ENCODE peak calls at places on chromosomes 4 and X, in six cellular contexts. F is body of pancreas, E is right lobe of liver, I is ovary, C is K562, M is H1. K is an unnamed sample. For H3K4me1, the result is how much of the 10 kb centered on the place peaks cover.

GRCh38 chrX:45143455-45143854 is 57.2 kb downstream of the DIPK2B start:
- DNase-seq in E (no peak), I (no peak), M (no peak), C (no peak), F (no peak), K (no peak)

GRCh38 chr4:7045553-7045952 is 2.4 kb downstream of the TADA2B start:
- DNase-seq in M (no peak), E (no peak), F (no peak), I (no peak), C (no peak), K (no peak)

GRCh38 chr4:159009521-159009920 is 93.4 kb upstream of the RAPGEF2 start:
- DNase-seq in E (no peak), I (no peak), C (no peak), M (no peak), F (no peak), K (no peak)

GRCh38 chr4:165060938-165061337 is 7.3 kb downstream of the TRIM75 start:
- DNase-seq in I (no peak), M (no peak), C (no peak), F (no peak), E (no peak), K (no peak)

GRCh38 chr4:184647391-184648101 is 1.7 kb downstream of the CASP3 start:
- DNase-seq in M (no peak), E (no peak), I (no peak), F (no peak), C (no peak), K (no peak)

GRCh38 chr4:55356991-55357461 is 11.0 kb downstream of the SRD5A3 start:
- DNase-seq in F (no peak), I (no peak), C (no peak), M (peak), E (no peak), K (no peak)

GRCh38 chr4:113945906-113946305 is 33.5 kb downstream of the ARSJ start:
- DNase-seq in M (no peak), I (no peak), C (no peak), F (no peak), E (no peak), K (no peak)

GRCh38 chr4:10454726-10455125 is 2.5 kb downstream of the ZNF518B start:
- DNase-seq in C (no peak), E (no peak), I (no peak), M (no peak), F (no peak), K (no peak)

GRCh38 chrX:97897998-97898397 is 1014.3 kb downstream of the RPA4 start:
- DNase-seq in E (no peak), M (no peak), I (no peak), C (no peak), F (no peak), K (no peak)

GRCh38 chr4:24003926-24004325 is 114.1 kb upstream of the PPARGC1A start:
- DNase-seq in F (no peak), M (no peak), C (no peak), E (no peak), I (no peak), K (no peak)

GRCh38 chr4:178205826-178206225 is 763.6 kb upstream of the AGA start:
- DNase-seq in F (no peak), I (no peak), E (no peak), M (no peak), C (no peak), K (no peak)

GRCh38 chr4:143202824-143203223 is 18.1 kb downstream of the USP38 start:
- DNase-seq in C (no peak), F (no peak), E (no peak), I (no peak), M (no peak), K (no peak)

GRCh38 chrX:124346877-124347241 is 496 bp downstream of the SH2D1A start:
- DNase-seq in M (no peak), C (no peak), I (no peak), E (no peak), F (no peak), K (no peak)

GRCh38 chr4:1009647-1010521 is 1.5 kb upstream of the FGFRL1 start:
- DNase-seq in M (peak), E (peak), I (peak), F (peak), C (peak), K (peak)

GRCh38 chrX:6225307-6226052 is 3.2 kb downstream of the NLGN4X start:
- DNase-seq in E (no peak), I (peak), M (no peak), F (no peak), C (peak), K (no peak)

GRCh38 chr4:25949166-25949748 is 35.2 kb downstream of the SMIM20 start:
- DNase-seq in M (no peak), I (no peak), C (no peak), E (peak), F (peak), K (no peak)

GRCh38 chr4:17166954-17167353 is 268.5 kb upstream of the LDB2 start:
- DNase-seq in C (no peak), F (no peak), E (no peak), M (no peak), I (no peak), K (no peak)

GRCh38 chr4:153061971-153062370 is 125.8 kb downstream of the FHDC1 start:
- DNase-seq in M (no peak), E (no peak), F (no peak), I (no peak), C (no peak), K (no peak)

GRCh38 chrX:115174548-115174947 is 14.7 kb upstream of the RBMXL3 start:
- DNase-seq in C (no peak), F (no peak), I (no peak), M (no peak), E (no peak), K (no peak)

GRCh38 chrX:44299177-44299576 is 44.3 kb downstream of the EFHC2 start:
- DNase-seq in I (no peak), C (no peak), E (no peak), F (no peak), M (no peak), K (no peak)

GRCh38 chr4:45946699-45947098 is 177.2 kb downstream of the GABRG1 start:
- DNase-seq in I (no peak), F (no peak), E (no peak), C (no peak), M (no peak), K (no peak)

GRCh38 chr4:39976141-39976944 is 1.4 kb downstream of the PDS5A start:
- DNase-seq in M (peak), I (peak), C (peak), F (peak), E (peak), K (peak)

GRCh38 chr4:48635980-48636379 is 144.1 kb downstream of the FRYL start:
- DNase-seq in F (no peak), I (no peak), E (no peak), M (no peak), C (no peak), K (no peak)

GRCh38 chr4:107183155-107183774 is 147.2 kb upstream of the DKK2 start:
- DNase-seq in F (peak), I (no peak), E (no peak), C (peak), M (no peak), K (peak)

GRCh38 chrX:133658244-133658911 is 243.1 kb upstream of the GPC4 start:
- DNase-seq in M (no peak), E (no peak), F (no peak), I (no peak), C (no peak), K (no peak)

GRCh38 chr4:109302366-109303140 is at the start of gene COL25A1:
- DNase-seq in C (no peak), M (peak), F (peak), E (peak), I (peak), K (peak)

GRCh38 chrX:45774961-45775360 is 574.3 kb upstream of the DIPK2B start:
- DNase-seq in M (no peak), C (no peak), F (no peak), E (no peak), I (peak), K (no peak)

GRCh38 chr4:10334506-10335028 is 122.7 kb downstream of the ZNF518B start:
- DNase-seq in M (no peak), E (no peak), F (no peak), I (no peak), C (no peak), K (no peak)

GRCh38 chr4:77074961-77075855 is 581 bp downstream of the CCNI start:
- DNase-seq in C (peak), M (peak), I (peak), E (peak), F (peak), K (peak)
- H3K4me1 ChIP-seq in C (under half), M (under half), I (under half), E (under half), F (under half), K (under half)

GRCh38 chr4:22554670-22555069 is 38.8 kb upstream of the ADGRA3 start:
- DNase-seq in I (no peak), E (no peak), C (no peak), M (no peak), F (no peak), K (no peak)
- TF ChIP-seq POLR2A in I (no peak), E (no peak), C (no peak), M (no peak), F (no peak), K (no peak)

GRCh38 chrX:13770013-13770412 is 35.5 kb downstream of the OFD1 start:
- DNase-seq in F (no peak), M (no peak), C (no peak), I (no peak), E (no peak), K (no peak)
- H3K4me1 ChIP-seq in F (under half), M (under half), C (under half), I (under half), E (under half), K (under half)

GRCh38 chrX:41350976-41351569 is 17.1 kb downstream of the DDX3X start:
- DNase-seq in F (no peak), E (no peak), I (no peak), M (no peak), C (no peak), K (no peak)
- TF ChIP-seq POLR2A in F (no peak), E (peak), I (no peak), M (peak), C (peak), K (no peak)

GRCh38 chr4:73731968-73732610 is 8.3 kb upstream of the CXCL8 start:
- DNase-seq in C (no peak), I (no peak), F (no peak), E (no peak), M (no peak), K (no peak)

GRCh38 chr4:73734405-73735070 is 5.8 kb upstream of the CXCL8 start:
- DNase-seq in I (no peak), M (no peak), F (no peak), E (no peak), C (no peak), K (no peak)

GRCh38 chr4:73735231-73735630 is 5.1 kb upstream of the CXCL8 start:
- DNase-seq in C (no peak), F (no peak), I (no peak), E (no peak), M (no peak), K (no peak)

GRCh38 chr4:73730854-73731253 is 9.5 kb upstream of the CXCL8 start:
- DNase-seq in M (no peak), F (no peak), C (no peak), E (no peak), I (no peak), K (no peak)

GRCh38 chr4:73732759-73733431 is 7.5 kb upstream of the CXCL8 start:
- DNase-seq in E (no peak), M (no peak), F (no peak), I (no peak), C (no peak), K (no peak)
- H3K4me1 ChIP-seq in E (under half), M (under half), F (under half), I (under half), C (under half), K (under half)

DNA sequence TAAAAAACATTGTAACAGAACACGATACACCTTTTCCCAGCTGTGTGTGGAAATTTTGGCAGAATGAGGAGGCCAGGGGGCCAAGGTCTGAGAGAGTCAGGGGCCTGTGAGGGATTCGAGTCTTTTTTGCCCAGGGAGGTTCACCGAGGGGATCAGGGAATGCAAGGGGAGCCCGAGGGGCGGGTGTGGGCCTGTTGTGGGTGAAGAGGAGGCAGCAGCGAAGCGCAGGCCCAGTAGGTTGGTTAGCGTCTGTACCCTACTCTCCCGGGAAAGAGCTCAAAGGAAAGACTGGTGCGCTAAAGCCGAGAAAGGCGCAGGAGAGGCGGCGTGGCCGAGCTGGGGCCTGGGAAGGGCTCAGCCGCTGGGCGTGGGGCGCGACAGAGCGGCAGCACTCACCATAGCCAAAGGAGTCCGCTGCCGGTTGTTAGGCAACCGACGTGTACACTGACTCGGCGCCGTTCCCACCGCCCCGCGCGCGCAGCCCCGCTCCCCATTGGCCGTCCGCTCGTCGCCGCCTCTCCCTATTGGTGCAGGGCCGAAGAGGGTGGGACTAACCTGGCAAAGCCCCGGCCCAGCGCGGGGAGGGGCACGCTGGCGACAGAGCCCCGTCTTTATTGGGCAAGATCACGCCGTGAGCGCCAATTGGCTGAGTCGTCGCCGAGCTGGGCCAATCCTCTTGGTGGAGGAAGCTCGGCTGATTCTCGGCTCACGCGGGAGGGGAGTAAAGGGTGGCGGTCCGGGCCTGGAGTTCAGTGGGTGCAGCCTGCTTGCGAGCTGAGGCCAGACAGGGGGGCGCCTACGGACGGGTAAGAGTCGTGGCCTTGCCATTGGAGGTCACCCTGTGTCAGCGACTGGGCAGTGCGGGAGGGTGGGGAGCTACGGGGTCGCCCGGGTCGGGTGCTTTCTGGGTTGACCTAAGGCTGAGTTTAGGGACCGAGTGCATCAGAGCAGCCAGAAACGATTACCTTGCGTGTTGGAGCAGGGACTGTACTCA is at the start of the genes CETN2 and NSDHL:
- DNase-seq in F (peak), C (peak), M (peak), E (peak), I (peak), K (peak)
- TF ChIP-seq POLR2A in F (peak), C (peak), M (no peak), E (peak), I (no peak), K (no peak)

DNA sequence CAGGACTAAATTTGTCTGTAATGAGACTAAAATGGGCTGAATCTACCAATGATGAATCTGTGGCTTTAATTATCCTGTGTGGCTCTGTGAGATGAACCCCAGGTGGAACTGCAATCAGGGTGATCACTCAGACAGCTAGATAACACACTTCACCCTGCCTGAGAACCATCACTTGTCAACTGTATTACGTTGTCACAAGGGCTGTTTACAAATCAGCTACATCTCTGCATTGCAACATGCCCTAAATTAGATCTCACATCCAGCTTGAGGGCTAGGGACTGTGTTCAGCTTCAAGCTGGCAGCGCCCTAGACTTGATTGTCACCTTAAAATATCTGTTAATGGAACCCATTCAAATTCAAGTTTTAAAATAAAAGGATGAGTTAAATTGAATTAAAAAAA is 77.0 kb downstream of the SH3KBP1 start:
- DNase-seq in E (no peak), C (no peak), F (no peak), I (no peak), M (no peak), K (no peak)
- H3K4me1 ChIP-seq in E (under half), C (under half), F (under half), I (under half), M (under half), K (under half)

DNA sequence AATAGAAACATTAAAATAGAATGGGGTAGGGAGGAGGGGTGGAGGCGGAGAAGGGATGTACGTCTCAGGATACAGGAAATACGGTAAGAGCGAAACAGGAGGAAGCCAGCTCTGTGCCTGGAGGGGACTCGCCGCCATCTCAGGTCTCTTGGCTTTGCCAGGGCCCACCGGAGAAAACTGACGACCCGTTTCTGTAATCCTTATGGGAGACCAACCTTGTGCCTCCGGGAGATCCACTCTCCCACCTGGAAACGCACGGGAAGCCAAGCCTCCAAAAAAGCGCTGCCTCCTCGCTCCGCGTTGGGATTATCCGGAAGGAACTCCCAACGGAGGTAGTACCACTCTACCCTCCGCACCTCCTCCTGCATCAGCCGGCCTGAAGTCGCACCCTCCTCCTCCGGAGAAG is at the start of gene NBDY:
- DNase-seq in F (peak), I (peak), E (no peak), C (peak), M (peak), K (peak)
- TF ChIP-seq POLR2A in F (peak), I (no peak), E (no peak), C (no peak), M (peak), K (peak)

DNA sequence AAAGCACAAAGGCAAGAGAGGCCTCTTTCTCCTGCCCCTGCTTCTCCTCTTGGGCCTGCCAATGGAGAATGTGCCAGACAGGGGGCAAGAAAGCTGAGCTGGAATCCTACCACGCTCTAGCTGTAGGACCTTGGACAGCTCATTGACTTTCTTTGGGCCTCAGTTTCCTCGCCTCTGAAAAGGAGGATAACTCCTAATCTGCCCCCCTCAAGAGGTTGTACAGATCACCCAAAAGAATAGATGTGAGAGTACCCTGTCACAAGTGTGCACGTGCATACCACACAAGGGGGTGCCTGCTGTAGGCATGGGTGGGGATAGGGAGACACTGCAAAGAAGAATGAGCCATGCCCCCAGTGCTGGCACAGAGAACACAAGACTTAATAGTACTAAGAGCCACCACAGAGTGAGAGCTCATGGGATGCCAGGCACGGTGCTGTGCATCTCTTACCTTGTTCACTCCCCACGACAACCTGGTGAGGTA is 2.3 kb downstream of the SASH3 start:
- DNase-seq in E (no peak), M (no peak), I (no peak), F (no peak), C (no peak), K (no peak)
- H3K4me1 ChIP-seq in E (under half), M (under half), I (under half), F (under half), C (under half), K (under half)